ENCODE peak calls at places on chromosomes 4 and X, in eight cellular contexts. I is NCI-H345; A is Calu3; N is right cardiac atrium; P is AG10803; H is activated effector memory CD4-positive, alpha-beta T cell treated with Interleukin-2 at 50 U/mL for 16 hours; U is CD8-positive, alpha-beta memory T cell; C is hepatic stellate cell. V is an unnamed sample.

GRCh38 chr4:176123710-176124407 is 58.2 kb downstream of the WDR17 start:
- DNase-seq in H (no peak), U (no peak), I (peak), P (peak), C (peak), A (peak), N (peak), V (peak)

GRCh38 chrX:118455013-118455412 is 40.6 kb upstream of the DOCK11 start:
- DNase-seq in U (no peak), A (no peak), I (no peak), N (no peak), C (no peak), P (no peak), H (no peak), V (peak)

GRCh38 chrX:50874878-50875277 is 35.7 kb upstream of the BMP15 start:
- DNase-seq in I (no peak), A (no peak), P (no peak), N (no peak), C (no peak), H (no peak), U (no peak), V (no peak)

GRCh38 chr4:169996379-169997245 is 29.6 kb downstream of the MFAP3L start:
- DNase-seq in C (no peak), U (no peak), A (no peak), I (no peak), P (no peak), N (no peak), H (no peak), V (no peak)

GRCh38 chr4:132642196-132642817 is 506.8 kb upstream of the PCDH10 start:
- DNase-seq in I (peak), A (peak), U (no peak), H (no peak), N (no peak), P (no peak), C (peak), V (peak)

GRCh38 chr4:103305355-103305754 is 107.2 kb upstream of the CENPE start:
- DNase-seq in C (no peak), A (no peak), P (no peak), N (no peak), U (no peak), I (no peak), H (no peak), V (no peak)

GRCh38 chr4:83772680-83773079 is 236.8 kb downstream of the GPAT3 start:
- DNase-seq in P (no peak), A (no peak), I (no peak), C (no peak), U (no peak), H (no peak), N (no peak), V (peak)

GRCh38 chrX:103918050-103918449 is 44.4 kb upstream of the TMSB15B start:
- DNase-seq in P (peak), I (peak), A (peak), N (peak), H (peak), U (peak), C (peak), V (peak)

GRCh38 chrX:10828640-10829039 is 208.3 kb upstream of the MID1 start:
- DNase-seq in I (peak), C (no peak), A (peak), H (no peak), N (no peak), P (no peak), U (no peak), V (no peak)

GRCh38 chrX:75746891-75747639 is 38.0 kb downstream of the MAGEE2 start:
- DNase-seq in N (peak), C (no peak), A (peak), U (peak), P (peak), I (peak), H (peak), V (no peak)

GRCh38 chr4:37685726-37686372 is 327 bp downstream of the RELL1 start:
- DNase-seq in N (peak), P (peak), I (peak), H (peak), A (no peak), U (peak), C (peak), V (peak)

GRCh38 chr4:67928547-67928946 is 34.7 kb downstream of the TMPRSS11A start:
- DNase-seq in P (no peak), U (no peak), H (no peak), N (no peak), I (no peak), C (no peak), A (no peak), V (no peak)

GRCh38 chr4:83217721-83218522 is 66.7 kb downstream of the COQ2 start:
- DNase-seq in P (no peak), N (no peak), C (no peak), U (peak), H (peak), I (no peak), A (peak), V (no peak)

GRCh38 chr4:183097251-183098079 is 1.6 kb upstream of the WWC2 start:
- DNase-seq in A (no peak), I (no peak), C (no peak), U (no peak), H (peak), N (peak), P (no peak), V (no peak)

GRCh38 chr4:114603455-114603854 is 4.8 kb downstream of the UGT8 start:
- DNase-seq in A (no peak), I (no peak), C (no peak), P (no peak), U (no peak), H (no peak), N (no peak), V (no peak)

GRCh38 chr4:6953751-6954380 is 44.2 kb downstream of the TBC1D14 start:
- DNase-seq in I (peak), H (no peak), U (no peak), A (peak), N (peak), C (peak), P (peak), V (no peak)

GRCh38 chrX:51874123-51874522 is 19.3 kb upstream of the MAGED1 start:
- DNase-seq in H (no peak), I (no peak), P (no peak), A (no peak), C (no peak), N (no peak), U (no peak), V (no peak)

V was measured in myocyte.